ENCODE peak calls at places on chromosomes 7 and 10, in seven cellular contexts. W is HCT116, G is fibroblast of lung, U is SK-N-SH, D is PC-3, C is GM23338, L is mammary epithelial cell. Z is an unnamed sample.

GRCh38 chr7:71735961-71736556 is 604.1 kb downstream of the GALNT17 start:
- DNase-seq in W (peak), G (peak), U (peak), D (peak), C (peak), L (peak), Z (peak)

GRCh38 chr10:71089162-71089561 is 123.2 kb upstream of the UNC5B start:
- DNase-seq in W (no peak), G (no peak), U (no peak), D (no peak), C (no peak), L (no peak), Z (no peak)

GRCh38 chr7:103540986-103541385 is 95.0 kb upstream of the SLC26A5 start:
- DNase-seq in W (no peak), G (no peak), U (peak), D (no peak), C (no peak), L (no peak), Z (peak)

GRCh38 chr7:98418636-98419315 is 17.9 kb upstream of the BAIAP2L1 start:
- DNase-seq in W (peak), G (peak), U (peak), D (peak), C (no peak), L (peak), Z (peak)

GRCh38 chr10:123535386-123535785 is 130.8 kb upstream of the GPR26 start:
- DNase-seq in W (no peak), G (no peak), U (no peak), D (no peak), C (no peak), L (no peak), Z (no peak)

GRCh38 chr7:121872831-121873764 is at the start of gene PTPRZ1:
- DNase-seq in W (no peak), G (peak), U (peak), D (no peak), C (peak), L (peak), Z (peak)

GRCh38 chr10:108208038-108208437 is 1043.5 kb upstream of the SORCS1 start:
- DNase-seq in W (no peak), G (no peak), U (no peak), D (no peak), C (no peak), L (no peak), Z (no peak)

GRCh38 chr10:1474376-1475094 is 262.8 kb downstream of the ADARB2 start:
- DNase-seq in W (no peak), G (no peak), U (no peak), D (no peak), C (no peak), L (no peak), Z (no peak)

GRCh38 chr7:111384065-111384891 is 178.0 kb downstream of the IMMP2L start:
- DNase-seq in W (no peak), G (peak), U (no peak), D (peak), C (no peak), L (peak), Z (peak)

GRCh38 chr7:29320577-29320976 is 126.0 kb downstream of the CHN2 start:
- DNase-seq in W (no peak), G (no peak), U (no peak), D (no peak), C (no peak), L (no peak), Z (no peak)

GRCh38 chr7:29319719-29320521 is 125.3 kb downstream of the CHN2 start:
- DNase-seq in W (no peak), G (no peak), U (peak), D (no peak), C (peak), L (no peak), Z (peak)

GRCh38 chr7:29318853-29319718 is 124.5 kb downstream of the CHN2 start:
- DNase-seq in W (no peak), G (no peak), U (peak), D (no peak), C (no peak), L (no peak), Z (no peak)

GRCh38 chr7:29325508-29325907 is 130.9 kb downstream of the CHN2 start:
- DNase-seq in W (no peak), G (no peak), U (no peak), D (no peak), C (no peak), L (no peak), Z (no peak)

DNA sequence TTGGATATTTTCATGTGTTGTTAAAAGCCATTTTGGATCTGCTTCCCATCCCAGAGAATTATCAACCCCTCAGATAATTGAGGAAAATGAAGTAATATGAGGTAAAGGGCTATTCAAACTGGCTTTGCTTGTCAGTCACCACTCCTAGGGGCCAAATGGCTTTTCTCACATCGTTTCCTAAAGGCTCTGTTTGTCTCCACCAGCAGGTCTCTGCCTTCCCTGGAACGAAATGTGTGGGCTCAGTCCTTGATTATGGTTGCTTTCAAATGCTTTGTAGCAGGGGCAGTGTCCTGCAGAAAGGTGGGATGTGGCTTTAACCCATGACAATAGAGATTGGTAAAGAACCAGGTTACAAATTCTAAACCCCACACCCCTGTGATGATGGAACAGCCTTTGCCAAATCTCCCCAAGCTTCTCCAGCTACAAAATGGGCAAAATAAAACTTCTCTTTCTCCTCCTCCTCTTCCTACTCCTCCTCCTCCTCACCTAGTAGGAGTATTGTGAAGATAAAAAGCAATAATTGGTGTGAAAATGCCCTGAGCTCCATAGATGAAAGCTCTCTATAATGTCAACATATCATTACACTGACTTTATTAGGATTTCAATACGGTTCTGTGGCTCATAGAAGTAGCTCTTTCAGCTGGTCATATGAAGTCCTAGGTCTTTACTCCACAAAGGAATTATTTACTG is 127.6 kb downstream of the CHN2 start:
- DNase-seq in W (no peak), G (no peak), U (no peak), D (no peak), C (no peak), L (no peak), Z (no peak)
- H2AFZ ChIP-seq in W (no peak), G (no peak), U (no peak), D (no peak), C (no peak), L (no peak), Z (no peak)

DNA sequence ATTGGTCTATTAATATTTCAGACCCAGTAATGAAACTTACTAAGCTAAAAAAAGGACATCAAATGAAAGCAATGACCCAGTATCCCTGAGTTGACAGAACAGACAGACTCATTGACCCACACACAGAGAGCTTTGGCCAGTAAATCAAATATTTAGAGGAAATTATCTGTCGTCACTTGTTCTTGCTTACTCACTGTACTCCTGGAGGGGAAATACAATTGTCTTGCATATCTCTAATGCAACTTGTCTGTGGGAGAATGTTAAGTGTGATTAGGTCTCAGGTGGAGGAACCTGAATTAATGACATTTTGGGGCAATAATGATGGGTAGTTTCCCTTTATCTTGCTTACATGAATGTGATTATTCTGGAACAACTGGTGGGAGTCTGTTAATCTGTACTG is 80.4 kb downstream of the CUBN start:
- DNase-seq in W (no peak), G (no peak), U (no peak), D (no peak), C (no peak), L (peak), Z (peak)
- H2AFZ ChIP-seq in W (no peak), G (peak), U (no peak), D (no peak), C (no peak), L (peak), Z (no peak)

GRCh38 chr10:3813986-3814831 is 29.2 kb upstream of the KLF6 start:
- DNase-seq in W (no peak), G (peak), U (no peak), D (no peak), C (no peak), L (peak), Z (peak)
- H2AFZ ChIP-seq in W (no peak), G (no peak), U (no peak), D (no peak), C (no peak), L (no peak), Z (peak)

DNA sequence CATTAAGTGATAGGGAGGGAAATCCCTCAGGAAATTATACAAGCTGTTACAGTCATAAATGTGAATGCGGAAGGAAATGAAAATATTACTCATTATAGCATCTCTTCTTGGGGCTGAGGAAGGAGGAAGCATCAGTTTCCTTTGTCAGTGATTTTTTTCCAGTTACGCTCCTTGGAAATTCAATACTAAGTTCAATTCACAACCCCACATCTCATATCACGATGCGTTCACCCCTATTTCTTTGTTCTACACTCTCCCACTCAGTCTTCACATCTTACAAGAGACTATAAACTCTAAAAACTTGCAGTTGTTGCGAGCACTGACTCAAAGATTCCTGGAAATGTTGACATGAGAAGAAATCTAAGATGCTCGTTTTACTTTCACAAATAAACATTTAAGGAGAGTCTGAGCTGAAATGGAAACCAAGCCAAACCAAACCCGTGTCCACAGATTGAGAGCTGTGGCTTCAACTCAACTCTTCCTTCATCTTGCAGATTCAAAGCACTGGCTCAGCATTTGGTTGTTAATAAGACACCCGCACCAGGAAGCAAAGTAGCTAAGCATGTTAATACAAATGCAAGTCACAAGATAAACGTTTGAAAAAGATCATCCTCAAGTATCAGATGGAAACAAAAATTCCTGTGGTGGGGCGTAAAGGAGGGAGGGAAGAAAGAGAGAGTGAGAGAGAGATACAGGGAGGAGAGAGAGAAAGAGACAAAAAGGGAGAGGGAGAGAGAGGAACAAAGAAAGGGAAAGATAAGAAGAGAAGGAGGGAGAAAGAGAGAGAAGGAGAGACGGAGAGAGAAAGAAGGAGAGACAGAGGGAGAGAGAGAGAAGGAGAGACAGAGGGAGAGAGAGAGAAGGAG is 150.0 kb upstream of the RSU1 start:
- DNase-seq in W (no peak), G (peak), U (no peak), D (peak), C (no peak), L (no peak), Z (peak)
- H2AFZ ChIP-seq in W (peak), G (peak), U (peak), D (no peak), C (peak), L (peak), Z (peak)

GRCh38 chr10:113476191-113476590 is 76.7 kb upstream of the HABP2 start:
- DNase-seq in W (no peak), G (no peak), U (no peak), D (no peak), C (no peak), L (no peak), Z (peak)
- H2AFZ ChIP-seq in W (no peak), G (no peak), U (peak), D (no peak), C (no peak), L (peak), Z (peak)

GRCh38 chr7:139457153-139457946 is 26.1 kb downstream of the KLRG2 start:
- DNase-seq in W (no peak), G (peak), U (no peak), D (peak), C (no peak), L (no peak), Z (peak)

GRCh38 chr7:139452948-139453672 is 30.4 kb downstream of the KLRG2 start:
- DNase-seq in W (no peak), G (peak), U (no peak), D (no peak), C (peak), L (no peak), Z (peak)

GRCh38 chr7:139453673-139454321 is 29.7 kb downstream of the KLRG2 start:
- DNase-seq in W (no peak), G (no peak), U (no peak), D (no peak), C (no peak), L (no peak), Z (peak)

GRCh38 chr7:139456511-139456910 is 27.0 kb downstream of the KLRG2 start:
- DNase-seq in W (no peak), G (no peak), U (no peak), D (no peak), C (no peak), L (no peak), Z (no peak)

DNA sequence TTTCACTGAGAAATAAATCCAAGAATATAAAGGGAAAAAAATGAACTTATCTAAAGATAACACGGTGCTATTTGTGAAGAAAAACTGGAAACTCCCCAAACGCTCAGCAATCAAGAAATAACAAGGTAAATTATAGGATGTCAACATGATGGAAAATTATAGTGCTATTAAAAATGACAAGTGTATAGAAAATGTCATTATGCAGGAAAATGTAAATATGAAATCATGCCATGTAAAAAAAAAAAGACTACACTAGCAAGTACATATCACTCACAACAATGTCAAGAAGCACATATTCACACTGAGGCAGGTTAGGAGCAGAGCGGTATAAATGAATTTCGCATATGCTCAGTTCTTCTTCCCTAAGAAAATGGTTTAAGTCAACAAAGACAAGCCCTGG is 27.7 kb downstream of the KLRG2 start:
- DNase-seq in W (no peak), G (no peak), U (no peak), D (no peak), C (no peak), L (no peak), Z (no peak)
- H2AFZ ChIP-seq in W (no peak), G (no peak), U (no peak), D (no peak), C (no peak), L (no peak), Z (no peak)

GRCh38 chr10:104104418-104104817 is 17.6 kb upstream of the SFR1 start:
- DNase-seq in W (no peak), G (no peak), U (no peak), D (no peak), C (no peak), L (no peak), Z (no peak)
- H2AFZ ChIP-seq in W (peak), G (no peak), U (no peak), D (no peak), C (peak), L (no peak), Z (no peak)

GRCh38 chr7:69598081-69598486 is at the start of gene AUTS2:
- DNase-seq in W (no peak), G (peak), U (peak), D (peak), C (peak), L (peak), Z (peak)
- H2AFZ ChIP-seq in W (no peak), G (peak), U (peak), D (peak), C (peak), L (peak), Z (peak)

DNA sequence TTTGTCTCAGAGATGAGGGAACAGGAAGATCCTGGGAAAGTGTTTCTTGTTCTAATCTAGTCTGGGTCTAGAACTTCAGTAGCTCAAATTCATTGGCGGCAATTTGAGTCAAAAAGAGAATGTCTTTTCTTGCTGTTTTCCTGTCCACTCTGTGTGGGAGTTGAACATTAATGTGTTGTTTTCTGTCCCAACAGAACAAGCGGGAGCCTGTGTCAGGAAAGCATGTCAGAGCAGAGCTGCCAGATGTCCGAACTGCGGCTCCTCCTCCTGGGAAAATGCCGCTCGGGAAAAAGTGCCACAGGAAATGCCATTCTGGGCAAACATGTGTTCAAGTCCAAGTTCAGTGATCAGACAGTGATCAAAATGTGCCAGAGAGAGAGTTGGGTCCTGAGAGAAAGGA is 16.0 kb downstream of the GIMAP8 start:
- DNase-seq in W (no peak), G (no peak), U (no peak), D (no peak), C (no peak), L (peak), Z (no peak)
- H2AFZ ChIP-seq in W (no peak), G (no peak), U (no peak), D (no peak), C (no peak), L (peak), Z (no peak)

GRCh38 chr7:82592416-82592815 is 148.8 kb upstream of the CACNA2D1 start:
- DNase-seq in W (no peak), G (no peak), U (no peak), D (no peak), C (no peak), L (no peak), Z (no peak)

GRCh38 chr7:82598958-82599357 is 155.4 kb upstream of the CACNA2D1 start:
- DNase-seq in W (no peak), G (peak), U (no peak), D (peak), C (no peak), L (peak), Z (peak)

GRCh38 chr7:82595176-82595575 is 151.6 kb upstream of the CACNA2D1 start:
- DNase-seq in W (no peak), G (no peak), U (no peak), D (no peak), C (no peak), L (no peak), Z (no peak)

GRCh38 chr7:82593780-82594179 is 150.2 kb upstream of the CACNA2D1 start:
- DNase-seq in W (no peak), G (no peak), U (no peak), D (peak), C (no peak), L (peak), Z (no peak)

DNA sequence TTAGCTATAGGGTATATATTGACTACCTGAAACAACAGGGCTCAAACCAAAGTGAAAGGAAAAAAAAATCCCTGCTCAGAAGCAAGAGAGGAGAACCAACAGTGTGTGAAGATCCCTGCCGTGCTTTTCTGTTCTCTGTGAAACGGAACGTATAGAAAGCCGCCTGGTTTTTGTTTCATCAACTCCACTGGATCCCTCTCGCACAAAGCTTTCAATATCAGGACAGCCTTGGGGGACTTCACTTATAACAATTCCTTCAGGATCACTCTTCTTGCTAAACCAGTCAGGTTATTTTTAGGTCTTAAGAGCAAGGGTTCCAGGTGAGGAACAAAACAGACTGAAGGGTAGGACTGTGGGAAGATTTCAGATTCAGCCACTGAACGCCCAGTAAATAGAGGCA is 151.1 kb upstream of the CACNA2D1 start:
- DNase-seq in W (no peak), G (peak), U (no peak), D (no peak), C (peak), L (no peak), Z (no peak)
- H2AFZ ChIP-seq in W (peak), G (peak), U (no peak), D (peak), C (peak), L (peak), Z (no peak)

Z was measured in GM23248.